ENCODE peak calls at places on chromosomes 2 and 18, in nine cellular contexts. E is CD8-positive, alpha-beta memory T cell; C is GM03348; W is HFFc6; J is NAMALWA; L is HuH-7; O is colonic mucosa; S is stimulated activated CD4-positive, alpha-beta T cell treated with anti-CD3 and anti-CD28 coated beads, Interleukin-1b, Interleukin-23, amount 100 ng/mL, for 1 hour; H is GDM1. M is an unnamed sample.

GRCh38 chr2:29463181-29463900 is 348.1 kb downstream of the CLIP4 start:
- DNase-seq in J (no peak), E (no peak), W (peak; percentile 78), S (no peak), C (peak; percentile 73), O (no peak), L (no peak), H (no peak), M (no peak)

GRCh38 chr18:63681449-63682381 is 20.0 kb upstream of the SERPINB3 start:
- DNase-seq in J (no peak), S (no peak), W (no peak), O (no peak), L (no peak), H (no peak), C (no peak), E (no peak), M (no peak)

GRCh38 chr18:55229682-55230081 is 270.4 kb upstream of the CCDC68 start:
- DNase-seq in L (no peak), H (no peak), E (no peak), J (no peak), W (no peak), C (no peak), S (no peak), O (no peak), M (no peak)

GRCh38 chr2:113818382-113818951 is 62.0 kb upstream of the SLC35F5 start:
- DNase-seq in L (peak; percentile 26), S (no peak), W (peak; percentile 99), O (no peak), J (no peak), C (peak; percentile 95), E (no peak), H (no peak), M (no peak)

GRCh38 chr18:36622610-36623009 is 206.2 kb downstream of the TPGS2 start:
- DNase-seq in W (no peak), H (no peak), L (no peak), O (no peak), S (no peak), C (no peak), J (no peak), E (no peak), M (no peak)

GRCh38 chr2:79982445-79982844 is 322.1 kb downstream of the LRRTM1 start:
- DNase-seq in J (peak; percentile 48), E (no peak), C (no peak), O (peak; percentile 71), S (no peak), H (no peak), W (no peak), L (peak; percentile 26), M (no peak)

GRCh38 chr2:131417886-131418285 is 53.9 kb upstream of the RAB6D start:
- DNase-seq in L (no peak), S (no peak), E (no peak), W (no peak), O (no peak), C (no peak), H (no peak), J (no peak), M (no peak)

GRCh38 chr2:71261534-71261933 is 34.6 kb upstream of the PAIP2B start:
- DNase-seq in W (no peak), C (no peak), S (no peak), L (no peak), E (no peak), J (no peak), O (no peak), H (no peak), M (no peak)

GRCh38 chr2:189217546-189217945 is 38.0 kb upstream of the COL5A2 start:
- DNase-seq in S (no peak), C (no peak), J (no peak), H (no peak), O (no peak), W (no peak), L (no peak), E (no peak), M (no peak)

GRCh38 chr2:105375001-105375561 is 23.8 kb downstream of the FHL2 start:
- DNase-seq in H (no peak), L (no peak), J (no peak), E (no peak), W (peak; percentile 52), S (no peak), O (no peak), C (peak; percentile 71), M (no peak)

GRCh38 chr2:238021327-238021726 is 39.5 kb upstream of the SCLY start:
- DNase-seq in J (no peak), L (no peak), C (no peak), E (no peak), W (no peak), O (no peak), H (no peak), S (no peak), M (no peak)

GRCh38 chr2:23657934-23658333 is 269.0 kb downstream of the ATAD2B start:
- DNase-seq in E (no peak), O (no peak), L (no peak), W (no peak), J (no peak), S (no peak), H (no peak), C (no peak), M (no peak)

GRCh38 chr18:76679259-76679658 is 143.1 kb upstream of the ZNF236 start:
- DNase-seq in L (peak; percentile 41), J (no peak), C (no peak), O (no peak), W (no peak), H (no peak), S (no peak), E (no peak), M (no peak)

GRCh38 chr2:69340101-69340775 is 46.8 kb downstream of the GFPT1 start:
- DNase-seq in H (no peak), J (no peak), S (no peak), C (peak; percentile 11), W (peak; percentile 46), E (no peak), O (no peak), L (no peak), M (no peak)

GRCh38 chr2:174985624-174986023 is 19.6 kb downstream of the CHN1 start:
- DNase-seq in J (no peak), L (no peak), O (no peak), S (no peak), C (peak; percentile 32), E (no peak), W (peak; percentile 33), H (no peak), M (no peak)

GRCh38 chr18:2704541-2704940 is 49.0 kb downstream of the SMCHD1 start:
- DNase-seq in C (no peak), E (no peak), H (no peak), S (no peak), O (no peak), J (no peak), W (no peak), L (no peak), M (no peak)